ENCODE peak calls at places on chromosomes 6 and 20, in nine cellular contexts. H is activated naive CD4-positive, alpha-beta T cell treated with anti-CD3 and anti-CD28 coated beads, Interleukin-2, amount 10 ng/mL, durations not matched to agents 7 days and 5 days; U is omental fat pad; Q is T47D; R is anterior cingulate cortex; X is stimulated activated CD8-positive, alpha-beta memory T cell treated with anti-CD3 and anti-CD28 coated beads, Interleukin-7, amount 100 ng/mL, for 1 hour; Z is HEK293T; V is NCI-H1105; O is activated CD4-positive, alpha-beta T cell treated with anti-CD3 and anti-CD28 coated beads, Interleukin-2, amount 50 U/mL, for 24 hours. G is an unnamed sample.
A peak's percentile ranks its signal among the peaks of the same experiment; 100 is the strongest.

GRCh38 chr6:56789342-56789741 is 146.7 kb upstream of the DST start:
- DNase-seq in U (no peak), Q (no peak), V (no peak), O (no peak), H (no peak), Z (no peak), R (no peak), X (no peak), G (no peak)

GRCh38 chr6:157518399-157519250 is 137.6 kb downstream of the ZDHHC14 start:
- DNase-seq in R (no peak), X (no peak), V (no peak), Q (no peak), Z (no peak), U (no peak), H (no peak), O (no peak), G (no peak)

GRCh38 chr6:38283734-38284362 is 355.9 kb downstream of the BTBD9 start:
- DNase-seq in Z (no peak), R (no peak), U (no peak), Q (no peak), O (no peak), X (no peak), V (no peak), H (no peak), G (no peak)

GRCh38 chr20:1663917-1664316 is 6.3 kb upstream of the SIRPG start:
- DNase-seq in U (no peak), Q (no peak), H (no peak), V (no peak), Z (no peak), R (no peak), X (no peak), O (no peak), G (no peak)

GRCh38 chr6:150813993-150814359 is 51.5 kb upstream of the MTHFD1L start:
- DNase-seq in X (no peak), U (no peak), Q (no peak), V (no peak), Z (no peak), R (no peak), O (no peak), H (no peak), G (no peak)

GRCh38 chr6:46637933-46638332 is 14.7 kb downstream of the CYP39A1 start:
- DNase-seq in U (no peak), H (no peak), V (no peak), Z (no peak), X (no peak), O (no peak), Q (no peak), R (no peak), G (no peak)

GRCh38 chr6:378090-378957 is 13.2 kb upstream of the IRF4 start:
- DNase-seq in V (no peak), R (no peak), Q (no peak), H (no peak), X (no peak), O (no peak), Z (no peak), U (no peak), G (no peak)

GRCh38 chr20:34037121-34037520 is 43.4 kb downstream of the RALY start:
- DNase-seq in H (peak; percentile 63), U (no peak), R (no peak), O (peak; percentile 32), V (no peak), Q (no peak), Z (no peak), X (no peak), G (no peak)

GRCh38 chr6:169959129-169960002 is 207.9 kb downstream of the ERMARD start:
- DNase-seq in V (peak; percentile 42), X (no peak), O (peak; percentile 23), Z (no peak), U (no peak), R (no peak), Q (no peak), H (peak; percentile 62), G (peak; percentile 33)

GRCh38 chr20:19786311-19786710 is 28.3 kb downstream of the RIN2 start:
- DNase-seq in Q (no peak), O (no peak), H (no peak), Z (no peak), V (peak; percentile 7), U (no peak), R (no peak), X (no peak), G (no peak)

GRCh38 chr20:49287555-49288249 is 9.8 kb upstream of the ZNFX1 start:
- DNase-seq in O (no peak), R (no peak), Q (no peak), Z (no peak), V (no peak), X (no peak), H (no peak), U (no peak), G (no peak)

GRCh38 chr6:107185570-107185969 is 70.3 kb upstream of the BEND3 start:
- DNase-seq in Z (peak; percentile 46), Q (no peak), U (no peak), X (no peak), H (no peak), V (peak; percentile 2), R (no peak), O (no peak), G (no peak)

GRCh38 chr20:24497851-24498250 is 28.4 kb downstream of the SYNDIG1 start:
- DNase-seq in V (peak; percentile 90), O (no peak), Z (no peak), R (no peak), Q (no peak), H (no peak), X (no peak), U (no peak), G (no peak)

GRCh38 chr6:1524040-1524480 is 85.7 kb upstream of the FOXC1 start:
- DNase-seq in Z (peak; percentile 68), X (peak; percentile 21), O (peak; percentile 69), H (peak; percentile 86), U (no peak), Q (no peak), V (no peak), R (peak; percentile 30), G (peak; percentile 34)

GRCh38 chr6:157054531-157054979 is 268.8 kb downstream of the TMEM242 start:
- DNase-seq in U (no peak), V (no peak), X (no peak), H (peak; percentile 30), Z (no peak), O (peak; percentile 33), R (no peak), Q (no peak), G (no peak)

GRCh38 chr20:33636776-33637175 is 25.4 kb upstream of the C20orf144 start:
- DNase-seq in Q (no peak), U (no peak), V (no peak), R (no peak), O (no peak), Z (no peak), X (no peak), H (no peak), G (no peak)

GRCh38 chr6:167956983-167957492 is 40.4 kb upstream of the KIF25 start:
- DNase-seq in U (no peak), X (no peak), V (no peak), O (no peak), R (no peak), H (no peak), Z (no peak), Q (no peak), G (no peak)

GRCh38 chr6:136526196-136526930 is 23.9 kb downstream of the MAP7 start:
- DNase-seq in H (peak; percentile 63), O (peak; percentile 18), U (no peak), Z (peak; percentile 80), Q (peak; percentile 21), X (no peak), V (no peak), R (peak; percentile 42), G (no peak)

GRCh38 chr6:55902796-55903195 is 27.4 kb upstream of the BMP5 start:
- DNase-seq in Z (no peak), O (no peak), U (no peak), X (no peak), Q (no peak), H (no peak), V (no peak), R (no peak), G (no peak)

GRCh38 chr6:147204060-147204785 is at the start of gene STXBP5:
- DNase-seq in X (peak; percentile 4), O (no peak), U (no peak), Z (peak; percentile 46), Q (peak; percentile 22), H (peak; percentile 57), R (peak; percentile 27), V (no peak), G (peak; percentile 43)

GRCh38 chr6:32945106-32945761 is 4.4 kb upstream of the HLA-DMB start:
- DNase-seq in H (no peak), R (no peak), U (no peak), V (no peak), X (no peak), Z (no peak), Q (no peak), O (no peak), G (no peak)

GRCh38 chr20:2122921-2123320 is 21.3 kb downstream of the STK35 start:
- DNase-seq in Q (no peak), R (no peak), Z (no peak), X (no peak), V (no peak), U (no peak), O (no peak), H (no peak), G (no peak)

GRCh38 chr6:89944826-89945407 is 50.6 kb downstream of the GJA10 start:
- DNase-seq in Z (no peak), Q (no peak), O (no peak), V (no peak), X (no peak), U (no peak), R (no peak), H (no peak), G (no peak)

GRCh38 chr6:129744201-129744879 is 34.4 kb upstream of the ARHGAP18 start:
- DNase-seq in R (no peak), H (no peak), O (no peak), U (no peak), X (no peak), Z (peak; percentile 22), V (peak; percentile 31), Q (no peak), G (no peak)

GRCh38 chr6:41577865-41578713 is 31.9 kb downstream of the FOXP4 start:
- DNase-seq in U (no peak), H (no peak), V (no peak), X (no peak), O (no peak), Q (peak; percentile 50), Z (peak; percentile 33), R (no peak), G (no peak)

GRCh38 chr20:44460795-44461141 is 14.9 kb upstream of the TTPAL start:
- DNase-seq in U (no peak), X (no peak), R (no peak), Z (no peak), V (no peak), Q (peak; percentile 55), O (no peak), H (no peak), G (no peak)

GRCh38 chr6:11076540-11076939 is 17.1 kb upstream of the SMIM13 start:
- DNase-seq in Z (no peak), X (no peak), U (no peak), R (no peak), H (no peak), V (no peak), Q (no peak), O (no peak), G (no peak)

GRCh38 chr20:3109350-3110302 is 25.1 kb upstream of the AVP start:
- DNase-seq in O (no peak), U (no peak), Z (no peak), Q (no peak), X (no peak), R (no peak), H (no peak), V (no peak), G (no peak)

GRCh38 chr6:7974932-7975763 is 64.6 kb upstream of the TXNDC5 start:
- DNase-seq in R (peak; percentile 45), Z (peak; percentile 27), H (no peak), Q (no peak), V (peak; percentile 19), U (peak; percentile 45), X (no peak), O (no peak), G (no peak)

GRCh38 chr20:17202030-17202429 is 24.8 kb upstream of the PCSK2 start:
- DNase-seq in V (no peak), H (no peak), R (no peak), U (no peak), Z (no peak), Q (no peak), O (no peak), X (no peak), G (no peak)

GRCh38 chr6:42498473-42499128 is 46.9 kb upstream of the TRERF1 start:
- DNase-seq in U (no peak), V (no peak), O (no peak), H (no peak), Z (no peak), X (no peak), R (no peak), Q (no peak), G (no peak)

G was measured in activated B cell treated with CpG ODN at 0.5 μM for 24 hours.